ENCODE peak calls at places on chromosomes 3 and 15, in seven cellular contexts. V is naive thymus-derived CD4-positive, alpha-beta T cell; K is mesendoderm; P is adrenal gland; J is CD4-positive, alpha-beta memory T cell; Z is heart right ventricle; O is cardiac muscle cell. S is an unnamed sample. For H3K27me3, the result is how much of the 10 kb centered on the place peaks cover.

GRCh38 chr3:13177641-13178040 is 104.4 kb upstream of the IQSEC1 start:
- DNase-seq in J (no peak), O (no peak), V (no peak), K (no peak), Z (no peak), P (no peak), S (no peak)

GRCh38 chr15:62107561-62108110 is 40.9 kb downstream of the C2CD4A start:
- DNase-seq in P (no peak), K (no peak), O (peak), Z (no peak), J (no peak), V (no peak), S (no peak)

GRCh38 chr15:101672298-101672697 is 20.1 kb upstream of the TM2D3 start:
- DNase-seq in Z (no peak), J (no peak), P (no peak), K (peak), O (peak), V (no peak), S (no peak)

GRCh38 chr15:85763557-85764303 is 31.0 kb downstream of the KLHL25 start:
- DNase-seq in O (no peak), V (no peak), P (no peak), J (no peak), Z (no peak), K (no peak), S (no peak)

GRCh38 chr3:27147215-27147614 is 222.0 kb downstream of the NEK10 start:
- DNase-seq in O (no peak), P (no peak), V (no peak), J (no peak), Z (no peak), K (no peak), S (no peak)

GRCh38 chr15:94053626-94054025 is 177.7 kb upstream of the MCTP2 start:
- DNase-seq in J (no peak), V (no peak), K (no peak), O (no peak), Z (no peak), P (no peak), S (no peak)

GRCh38 chr3:48460517-48460902 is 14.0 kb downstream of the ATRIP start:
- DNase-seq in Z (no peak), K (no peak), O (no peak), V (no peak), P (no peak), J (no peak), S (no peak)

GRCh38 chr15:90033448-90033847 is 32.3 kb downstream of the ZNF710 start:
- DNase-seq in J (no peak), K (no peak), P (no peak), Z (no peak), O (no peak), V (no peak), S (no peak)

GRCh38 chr3:126907557-126907956 is 75.4 kb upstream of the PLXNA1 start:
- DNase-seq in V (no peak), Z (no peak), O (peak), J (no peak), P (no peak), K (no peak), S (no peak)

GRCh38 chr3:14766428-14767244 is 52.1 kb upstream of the FGD5 start:
- DNase-seq in K (no peak), V (no peak), Z (no peak), J (no peak), P (no peak), O (no peak), S (no peak)

GRCh38 chr15:92664178-92664900 is 8.8 kb upstream of the FAM174B start:
- DNase-seq in P (no peak), J (no peak), O (no peak), K (no peak), V (no peak), Z (no peak), S (no peak)

GRCh38 chr3:149367021-149367840 is 10.2 kb downstream of the TM4SF1 start:
- DNase-seq in P (no peak), Z (no peak), O (peak), V (no peak), K (peak), J (no peak), S (no peak)

GRCh38 chr3:88810455-88810854 is 297.0 kb upstream of the EPHA3 start:
- DNase-seq in K (peak), V (no peak), J (no peak), Z (peak), P (no peak), O (peak), S (no peak)

GRCh38 chr15:51341366-51342248 is at the start of gene GLDN:
- DNase-seq in K (peak), Z (peak), O (peak), P (no peak), J (no peak), V (no peak), S (no peak)

GRCh38 chr3:58414538-58415197 is 19.0 kb downstream of the PDHB start:
- DNase-seq in Z (peak), K (peak), P (peak), O (peak), V (peak), J (peak), S (peak)

GRCh38 chr15:85312486-85312885 is 67.9 kb upstream of the AKAP13 start:
- DNase-seq in K (peak), Z (no peak), O (peak), V (no peak), P (no peak), J (no peak), S (no peak)

GRCh38 chr3:37457392-37458065 is 283.1 kb upstream of the LRRFIP2 start:
- DNase-seq in V (no peak), P (peak), O (peak), K (peak), J (no peak), Z (no peak), S (no peak)

GRCh38 chr15:58393196-58393790 is 38.5 kb upstream of the LIPC start:
- DNase-seq in K (no peak), Z (no peak), J (no peak), O (no peak), P (no peak), V (no peak), S (no peak)

GRCh38 chr3:182631183-182632076 is 161.9 kb upstream of the ATP11B start:
- DNase-seq in O (no peak), V (no peak), P (no peak), J (no peak), Z (no peak), K (no peak), S (no peak)

GRCh38 chr3:144564011-144564410 is 592.4 kb downstream of the DIPK2A start:
- DNase-seq in J (no peak), Z (no peak), K (no peak), O (no peak), P (no peak), V (no peak), S (no peak)

GRCh38 chr3:97927699-97928098 is 44.5 kb downstream of the RIOX2 start:
- DNase-seq in J (no peak), P (no peak), K (no peak), O (no peak), V (no peak), Z (no peak), S (no peak)

GRCh38 chr15:25178835-25179672 is 224.3 kb downstream of the SNRPN start:
- DNase-seq in V (no peak), Z (no peak), O (no peak), K (no peak), P (no peak), J (no peak), S (peak)

GRCh38 chr3:55947406-55947805 is 460.3 kb upstream of the WNT5A start:
- DNase-seq in V (no peak), K (no peak), O (no peak), J (no peak), Z (no peak), P (no peak), S (no peak)

GRCh38 chr3:190362258-190362657 is 25.7 kb upstream of the CLDN16 start:
- DNase-seq in J (no peak), P (no peak), Z (no peak), V (no peak), K (peak), O (no peak), S (no peak)

GRCh38 chr15:62734706-62735105 is 307.8 kb upstream of the TPM1 start:
- DNase-seq in K (peak), J (no peak), P (no peak), Z (no peak), O (no peak), V (no peak), S (no peak)

GRCh38 chr3:123188058-123188457 is 13.7 kb upstream of the SEC22A start:
- DNase-seq in V (no peak), O (peak), Z (no peak), K (no peak), P (no peak), J (no peak), S (no peak)

GRCh38 chr3:69197922-69198540 is 75.6 kb upstream of the LMOD3 start:
- DNase-seq in J (peak), V (peak), O (no peak), K (no peak), P (no peak), Z (no peak), S (no peak)

GRCh38 chr15:47586653-47587224 is 130.6 kb upstream of the SEMA6D start:
- DNase-seq in P (no peak), K (no peak), Z (peak), O (peak), J (no peak), V (no peak), S (no peak)

GRCh38 chr3:154022603-154023002 is 98.6 kb upstream of the ARHGEF26 start:
- DNase-seq in K (no peak), J (no peak), V (no peak), P (no peak), Z (no peak), O (peak), S (no peak)

GRCh38 chr3:115324056-115324455 is 177.0 kb upstream of the ZBTB20 start:
- DNase-seq in K (no peak), J (no peak), P (no peak), O (no peak), Z (no peak), V (no peak), S (no peak)

GRCh38 chr3:159892171-159892791 is 96.4 kb upstream of the IL12A start:
- DNase-seq in V (no peak), K (no peak), J (no peak), Z (peak), P (no peak), O (no peak), S (no peak)

GRCh38 chr15:61227269-61228024 is 1.7 kb downstream of the RORA start:
- DNase-seq in O (peak), K (peak), J (no peak), P (peak), Z (peak), V (no peak), S (peak)

GRCh38 chr3:18444597-18445420 is 19.7 kb upstream of the SATB1 start:
- DNase-seq in V (peak), O (peak), Z (peak), K (peak), P (peak), J (peak), S (peak)

GRCh38 chr3:18443670-18444596 is 18.8 kb upstream of the SATB1 start:
- DNase-seq in Z (no peak), J (no peak), V (no peak), K (peak), P (no peak), O (peak), S (peak)

GRCh38 chr3:18441521-18441920 is 16.4 kb upstream of the SATB1 start:
- DNase-seq in O (no peak), J (no peak), Z (no peak), V (no peak), P (no peak), K (no peak), S (no peak)

GRCh38 chr3:18445421-18446066 is 20.4 kb upstream of the SATB1 start:
- DNase-seq in Z (no peak), O (no peak), P (no peak), V (peak), J (peak), K (peak), S (peak)

DNA sequence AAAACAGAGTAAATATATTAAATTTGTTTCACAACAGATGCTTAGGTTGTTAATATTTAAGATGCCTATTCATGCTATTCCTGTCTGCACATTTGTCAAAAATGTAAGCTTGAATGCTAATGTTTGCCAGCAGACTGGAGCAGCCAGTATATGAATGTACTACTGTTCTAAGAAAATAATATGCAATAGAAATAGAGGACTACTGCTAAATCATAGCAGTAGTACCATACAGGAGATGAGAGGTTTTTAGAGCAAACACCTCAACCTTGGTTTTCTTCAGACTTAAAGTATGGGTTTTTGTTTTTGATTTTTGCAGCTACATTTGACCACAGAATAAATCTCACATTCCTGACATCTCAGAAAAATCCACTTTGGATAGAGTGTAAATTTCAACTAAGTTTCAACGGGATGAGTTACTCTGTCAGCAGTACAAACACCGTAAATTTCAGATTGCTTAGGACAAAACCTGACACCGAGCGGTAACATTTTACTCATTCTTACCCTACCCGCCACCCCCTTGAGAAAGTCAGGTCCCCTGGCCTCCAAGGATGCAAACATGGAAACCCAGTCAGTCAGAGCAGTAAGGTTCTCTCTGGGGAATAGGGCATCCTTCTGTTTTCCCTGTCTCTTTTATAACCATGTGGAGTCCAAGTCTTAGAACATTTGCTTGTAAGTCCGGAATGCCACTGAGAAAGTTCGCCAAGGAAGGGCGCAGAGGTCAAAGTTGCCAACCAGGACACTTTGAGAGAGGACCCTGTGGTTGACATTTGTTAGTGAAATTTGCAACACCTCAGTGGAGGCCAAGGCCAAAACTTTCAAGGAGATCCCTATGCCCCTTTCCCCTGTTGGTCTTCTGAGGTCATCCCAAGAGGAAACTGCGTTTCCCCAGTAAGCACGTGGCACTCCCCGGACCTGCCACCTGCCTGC is 17.9 kb upstream of the SATB1 start:
- DNase-seq in V (no peak), K (peak), P (no peak), J (no peak), Z (no peak), O (no peak), S (no peak)
- H3K27me3 ChIP-seq in V (under half), K (under half), P (under half), J (under half), Z (under half), O (half or more), S (under half)

GRCh38 chr3:6860149-6860548 is 766 bp upstream of the GRM7 start:
- DNase-seq in J (no peak), O (no peak), Z (no peak), V (no peak), K (peak), P (no peak), S (no peak)

GRCh38 chr3:6861331-6861988 is 545 bp downstream of the GRM7 start:
- DNase-seq in O (no peak), V (no peak), P (no peak), J (no peak), Z (no peak), K (peak), S (no peak)

GRCh38 chr3:6861989-6862879 is 1.3 kb downstream of the GRM7 start:
- DNase-seq in J (no peak), K (peak), O (no peak), P (no peak), V (no peak), Z (no peak), S (no peak)

GRCh38 chr3:6862880-6863195 is 1.9 kb downstream of the GRM7 start:
- DNase-seq in Z (no peak), V (no peak), O (no peak), J (no peak), K (no peak), P (no peak), S (no peak)

GRCh38 chr3:6860911-6861330 is at the start of gene GRM7:
- DNase-seq in O (no peak), P (no peak), Z (no peak), V (no peak), J (no peak), K (peak), S (peak)
- H3K27me3 ChIP-seq in O (half or more), P (under half), Z (half or more), V (under half), J (under half), K (under half), S (under half)

GRCh38 chr15:38196116-38196515 is 56.5 kb upstream of the SPRED1 start:
- DNase-seq in P (no peak), O (no peak), V (no peak), Z (no peak), J (no peak), K (no peak), S (no peak)
- H3K27me3 ChIP-seq in P (under half), O (under half), V (under half), Z (under half), J (under half), K (under half), S (under half)

DNA sequence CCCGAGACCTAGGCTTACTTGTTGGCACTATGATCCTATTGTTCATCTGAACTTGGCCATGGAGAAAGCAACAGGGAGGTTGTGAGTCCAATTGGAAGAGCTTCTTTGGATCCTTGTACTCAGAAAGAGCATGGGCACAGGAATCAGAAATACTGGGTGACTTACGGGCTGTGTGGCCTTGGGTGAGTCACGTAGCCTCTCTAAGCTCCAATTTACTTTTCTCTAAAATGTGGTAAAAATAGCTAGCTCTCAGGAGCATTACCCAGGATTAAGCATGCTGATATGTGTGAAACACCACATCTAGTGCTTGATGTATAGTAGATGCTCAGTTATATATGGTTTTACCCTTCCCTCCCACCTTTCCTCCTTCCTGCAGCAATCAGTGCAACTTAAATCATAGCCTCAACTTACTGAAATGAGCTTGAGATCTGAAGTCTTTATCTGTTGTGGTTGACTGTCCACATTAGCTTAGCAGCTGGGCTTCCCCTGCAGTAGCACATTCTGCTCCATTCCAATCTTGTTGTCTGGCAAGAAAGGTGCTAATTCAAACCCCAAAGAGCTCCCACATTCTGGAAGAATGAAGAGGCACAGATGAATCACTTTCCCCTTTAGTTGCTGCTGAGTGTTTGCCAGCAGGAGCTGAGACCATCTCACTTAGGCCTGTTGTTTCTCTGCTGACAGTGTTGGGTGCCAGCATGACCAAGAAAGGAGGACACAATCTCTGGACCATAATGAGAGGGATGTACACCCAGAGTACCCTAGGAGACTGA is 299.1 kb upstream of the TRIM42 start:
- DNase-seq in K (peak), J (no peak), V (no peak), O (no peak), P (peak), Z (no peak), S (no peak)
- H3K27me3 ChIP-seq in K (under half), J (under half), V (under half), O (under half), P (under half), Z (under half), S (under half)

GRCh38 chr15:45116482-45117326 is 2.6 kb downstream of the DUOXA2 start:
- DNase-seq in P (no peak), Z (no peak), K (no peak), O (no peak), J (no peak), V (no peak), S (no peak)
- H3K27me3 ChIP-seq in P (half or more), Z (half or more), K (half or more), O (half or more), J (half or more), V (under half), S (under half)

DNA sequence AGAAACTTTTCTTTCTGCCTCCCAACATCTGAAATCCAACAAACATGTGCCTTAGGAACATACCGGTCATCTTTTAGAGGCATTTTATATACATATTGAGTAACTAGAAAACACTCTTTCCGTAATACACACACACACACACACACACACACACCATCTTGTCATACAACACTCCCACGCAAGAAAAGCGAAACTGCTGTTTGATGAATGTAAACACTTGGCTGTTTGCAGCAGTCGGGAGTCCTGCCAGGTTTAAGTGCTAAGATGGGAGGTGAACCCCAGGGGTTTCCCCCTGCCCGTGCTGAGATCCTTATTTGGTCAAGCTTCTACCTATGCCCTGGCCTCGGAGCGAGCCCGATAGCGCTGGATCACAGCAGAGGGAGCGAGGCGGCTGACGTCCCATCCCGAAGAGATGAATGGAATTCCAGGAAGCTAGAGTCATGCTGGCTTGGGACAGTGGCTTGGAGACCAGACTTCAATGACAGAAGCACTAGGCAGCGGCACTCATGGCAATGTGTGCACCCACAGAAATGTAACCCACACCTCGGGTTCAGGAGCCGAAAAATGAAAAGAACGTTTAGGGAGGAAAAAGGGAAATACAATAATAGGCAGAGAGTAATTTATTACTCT is 1.3 kb upstream of the THBS1 start:
- DNase-seq in P (peak), K (peak), Z (peak), J (no peak), O (peak), V (no peak), S (peak)
- H3K27me3 ChIP-seq in P (under half), K (under half), Z (under half), J (under half), O (under half), V (under half), S (under half)

DNA sequence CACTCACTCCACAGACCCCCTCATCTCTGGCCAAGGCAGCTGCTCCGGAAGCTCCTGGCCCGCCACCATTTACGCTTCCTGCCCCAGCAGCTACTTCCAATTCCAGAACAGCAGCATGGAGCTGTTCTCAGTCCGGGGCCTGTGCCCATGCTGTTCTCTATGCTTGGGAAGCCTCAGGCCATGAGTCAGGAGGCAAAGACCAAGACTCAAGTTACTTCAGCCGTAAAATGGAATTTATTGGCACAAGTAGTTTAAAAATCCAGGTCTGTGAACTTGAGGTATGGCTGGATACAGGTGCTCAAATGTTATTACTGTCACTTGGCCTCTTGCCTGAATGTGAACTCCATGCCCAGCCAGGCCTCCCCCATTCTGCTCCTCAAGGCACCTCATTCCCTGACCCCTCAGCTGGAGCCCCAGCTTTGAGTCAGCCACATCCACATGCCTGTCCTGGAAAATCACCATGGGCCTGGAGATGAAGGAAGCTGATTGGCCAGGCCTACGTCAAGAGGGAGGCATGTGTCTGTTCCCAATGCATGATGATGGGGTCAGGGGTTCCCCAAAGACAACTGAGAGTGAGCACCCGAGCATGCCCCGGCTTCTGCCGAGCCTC is 31.4 kb upstream of the CACNA2D2 start:
- DNase-seq in K (no peak), O (no peak), P (no peak), J (no peak), V (no peak), Z (no peak), S (no peak)
- H3K27me3 ChIP-seq in K (under half), O (under half), P (under half), J (under half), V (under half), Z (under half), S (under half)